ENCODE peak calls at places on chromosomes 2 and 18, in four cellular contexts. X is GM12878, R is HepG2, Q is K562. D is an unnamed sample.

GRCh38 chr2:212863185-212863588 is 288.2 kb downstream of the IKZF2 start:
- DNase-seq in X (peak; percentile 30), R (peak; percentile 28), Q (peak; percentile 10), D (no peak)

GRCh38 chr2:9219027-9219445 is 12.4 kb downstream of the ASAP2 start:
- DNase-seq in X (no peak), R (no peak), Q (no peak), D (no peak)

GRCh38 chr2:85754313-85755095 is 713 bp downstream of the ATOH8 start:
- DNase-seq in X (no peak), R (peak; percentile 77), Q (peak; percentile 45), D (no peak)

GRCh38 chr2:156321243-156321904 is 11.1 kb downstream of the NR4A2 start:
- DNase-seq in X (no peak), R (no peak), Q (no peak), D (no peak)

GRCh38 chr2:172305066-172305465 is 122.3 kb upstream of the ITGA6 start:
- DNase-seq in X (no peak), R (no peak), Q (no peak), D (no peak)

GRCh38 chr2:43174368-43175186 is 51.8 kb downstream of the ZFP36L2 start:
- DNase-seq in X (peak; percentile 80), R (no peak), Q (no peak), D (no peak)

GRCh38 chr18:50194623-50195532 is at the start of gene MYO5B:
- DNase-seq in X (no peak), R (peak; percentile 63), Q (peak; percentile 79), D (peak; percentile 7)

GRCh38 chr2:176583530-176584101 is 314.4 kb downstream of the MTX2 start:
- DNase-seq in X (no peak), R (no peak), Q (no peak), D (no peak)

GRCh38 chr2:120441744-120442471 is 96.0 kb downstream of the INHBB start:
- DNase-seq in X (no peak), R (peak; percentile 77), Q (no peak), D (no peak)

GRCh38 chr18:64438178-64438577 is 289.3 kb upstream of the LINC00305 start:
- DNase-seq in X (no peak), R (no peak), Q (no peak), D (no peak)

GRCh38 chr18:64436111-64436510 is 287.2 kb upstream of the LINC00305 start:
- DNase-seq in X (no peak), R (no peak), Q (no peak), D (no peak)
- TF ChIP-seq CTCF in X (no peak), R (no peak), Q (no peak), D (no peak)

GRCh38 chr2:62595468-62595867 is 89.5 kb upstream of the TMEM17 start:
- DNase-seq in X (no peak), R (no peak), Q (no peak), D (no peak)

GRCh38 chr2:62593825-62594224 is 87.8 kb upstream of the TMEM17 start:
- DNase-seq in X (no peak), R (no peak), Q (no peak), D (no peak)

GRCh38 chr2:62591491-62591890 is 85.5 kb upstream of the TMEM17 start:
- DNase-seq in X (no peak), R (no peak), Q (no peak), D (no peak)

GRCh38 chr2:62597323-62597722 is 91.3 kb upstream of the TMEM17 start:
- DNase-seq in X (no peak), R (no peak), Q (no peak), D (no peak)

GRCh38 chr2:62596061-62596658 is 90.2 kb upstream of the TMEM17 start:
- DNase-seq in X (no peak), R (no peak), Q (no peak), D (no peak)
- TF ChIP-seq KDM1A in X (no peak), R (no peak), Q (no peak), D (no peak)

GRCh38 chr2:150981826-150982225 is 279.8 kb downstream of the RBM43 start:
- DNase-seq in X (no peak), R (no peak), Q (no peak), D (no peak)
- TF ChIP-seq CTCF in X (no peak), R (no peak), Q (no peak), D (no peak)

GRCh38 chr2:25521665-25522387 is 151.6 kb downstream of the DTNB start:
- DNase-seq in X (peak; percentile 90), R (peak; percentile 72), Q (peak; percentile 42), D (peak; percentile 28)
- TF ChIP-seq KDM1A in X (no peak), R (no peak), Q (no peak), D (no peak)

D was measured in A549.